ENCODE peak calls at places on chromosomes 11 and 22, in five cellular contexts. X is HAP-1; S is kidney glomerular epithelial cell; J is mucosa of gallbladder; I is stimulated activated CD4-positive, alpha-beta T cell treated with anti-CD3 and anti-CD28 coated beads, Interleukin-15, amount 100 ng/mL, for 24 hours. O is an unnamed sample.

GRCh38 chr11:35257287-35257686 is 118.3 kb downstream of the CD44 start:
- DNase-seq in X (no peak), S (no peak), J (no peak), I (no peak), O (peak; percentile 80)

GRCh38 chr22:37690901-37691504 is 4.9 kb downstream of the NOL12 start:
- DNase-seq in X (no peak), S (no peak), J (no peak), I (no peak), O (no peak)

GRCh38 chr11:122024278-122024677 is 91.7 kb downstream of the BLID start:
- DNase-seq in X (no peak), S (no peak), J (no peak), I (no peak), O (no peak)

GRCh38 chr22:21101877-21102638 is 56.3 kb downstream of the LRRC74B start:
- DNase-seq in X (no peak), S (no peak), J (no peak), I (no peak), O (no peak)

GRCh38 chr11:33691051-33691864 is 9.4 kb downstream of the C11orf91 start:
- DNase-seq in X (no peak), S (no peak), J (no peak), I (no peak), O (no peak)

GRCh38 chr22:32204856-32205722 is at the start of gene RFPL2:
- DNase-seq in X (no peak), S (no peak), J (peak; percentile 13), I (peak; percentile 66), O (no peak)

GRCh38 chr22:28072066-28072465 is 153.0 kb upstream of the PITPNB start:
- DNase-seq in X (no peak), S (no peak), J (no peak), I (no peak), O (no peak)

GRCh38 chr22:20117656-20118571 is 888 bp upstream of the TRMT2A start:
- DNase-seq in X (no peak), S (no peak), J (peak; percentile 22), I (peak; percentile 91), O (peak; percentile 33)

GRCh38 chr22:22591348-22592299 is 32.6 kb upstream of the PRAME start:
- DNase-seq in X (no peak), S (no peak), J (no peak), I (no peak), O (no peak)

GRCh38 chr11:120392299-120392698 is 56.1 kb downstream of the ARHGEF12 start:
- DNase-seq in X (no peak), S (no peak), J (no peak), I (no peak), O (no peak)

GRCh38 chr11:47518212-47518959 is 34.5 kb downstream of the CELF1 start:
- DNase-seq in X (no peak), S (no peak), J (no peak), I (no peak), O (no peak)

GRCh38 chr11:2411446-2412305 is 11.1 kb downstream of the TSSC4 start:
- DNase-seq in X (no peak), S (no peak), J (no peak), I (no peak), O (no peak)

GRCh38 chr11:87219266-87219665 is 181.5 kb downstream of the TMEM135 start:
- DNase-seq in X (no peak), S (no peak), J (no peak), I (no peak), O (no peak)

GRCh38 chr11:6992457-6993431 is 27.4 kb downstream of the ZNF214 start:
- DNase-seq in X (no peak), S (peak; percentile 3), J (no peak), I (no peak), O (no peak)

GRCh38 chr11:61955416-61956135 is 5.4 kb downstream of the BEST1 start:
- DNase-seq in X (no peak), S (no peak), J (no peak), I (peak; percentile 39), O (no peak)

GRCh38 chr22:26564181-26564580 is 25.8 kb downstream of the TPST2 start:
- DNase-seq in X (no peak), S (no peak), J (no peak), I (no peak), O (no peak)

GRCh38 chr22:43592470-43592869 is 180.7 kb downstream of the MPPED1 start:
- DNase-seq in X (no peak), S (no peak), J (no peak), I (no peak), O (no peak)

GRCh38 chr11:74238243-74238642 is 67.2 kb downstream of the PPME1 start:
- DNase-seq in X (no peak), S (no peak), J (no peak), I (no peak), O (no peak)

GRCh38 chr11:75654314-75654713 is 14.5 kb downstream of the MAP6 start:
- DNase-seq in X (no peak), S (peak; percentile 87), J (no peak), I (peak; percentile 14), O (no peak)

GRCh38 chr11:45651841-45652745 is 13.3 kb downstream of the CHST1 start:
- DNase-seq in X (no peak), S (no peak), J (no peak), I (no peak), O (no peak)

GRCh38 chr11:76410771-76411423 is 29.8 kb downstream of the GVQW3 start:
- DNase-seq in X (no peak), S (peak; percentile 10), J (no peak), I (no peak), O (no peak)

GRCh38 chr22:27686534-27686933 is 115.0 kb downstream of the MN1 start:
- DNase-seq in X (no peak), S (no peak), J (peak; percentile 92), I (no peak), O (no peak)

GRCh38 chr11:104713366-104713765 is 184.9 kb downstream of the CASP12 start:
- DNase-seq in X (no peak), S (no peak), J (no peak), I (no peak), O (no peak)

GRCh38 chr11:27227744-27228143 is 135.3 kb downstream of the CCDC34 start:
- DNase-seq in X (no peak), S (no peak), J (no peak), I (no peak), O (no peak)